ENCODE peak calls at places on chromosomes 13 and 19, in eight cellular contexts. K is tibial nerve, P is left lung, D is psoas muscle, S is H1, Y is endodermal cell, N is kidney, F is uterus. B is an unnamed sample.

GRCh38 chr13:48654511-48654910 is 782 bp downstream of the CYSLTR2 start:
- DNase-seq in K (no peak), P (no peak), D (no peak), S (no peak), Y (no peak), N (no peak), F (no peak), B (no peak)

GRCh38 chr19:55172741-55173140 is 6.3 kb upstream of the DNAAF3 start:
- DNase-seq in K (no peak), P (no peak), D (no peak), S (no peak), Y (peak; percentile 55), N (no peak), F (no peak), B (no peak)

GRCh38 chr19:48501446-48501960 is 10.1 kb downstream of the LMTK3 start:
- DNase-seq in K (no peak), P (peak; percentile 88), D (no peak), S (peak; percentile 49), Y (no peak), N (peak; percentile 94), F (no peak), B (peak; percentile 96)

GRCh38 chr19:52687658-52688057 is 47.2 kb downstream of the ZNF611 start:
- DNase-seq in K (no peak), P (no peak), D (no peak), S (no peak), Y (no peak), N (no peak), F (no peak), B (no peak)

GRCh38 chr19:49591731-49592485 is 926 bp downstream of the PRR12 start:
- DNase-seq in K (no peak), P (peak; percentile 82), D (peak; percentile 40), S (no peak), Y (peak; percentile 86), N (peak; percentile 86), F (peak; percentile 51), B (no peak)

GRCh38 chr19:12946092-12946845 is 607 bp downstream of the RAD23A start:
- DNase-seq in K (no peak), P (peak; percentile 92), D (peak; percentile 79), S (peak; percentile 68), Y (peak; percentile 96), N (peak; percentile 91), F (peak; percentile 52), B (no peak)

GRCh38 chr19:58558623-58559274 is 338 bp upstream of the UBE2M start:
- DNase-seq in K (peak; percentile 99), P (peak; percentile 99), D (peak; percentile 99), S (peak; percentile 97), Y (peak; percentile 100), N (peak; percentile 100), F (peak; percentile 99), B (peak; percentile 96)

GRCh38 chr19:29308977-29309520 is 96.1 kb upstream of the UQCRFS1 start:
- DNase-seq in K (no peak), P (no peak), D (no peak), S (no peak), Y (peak; percentile 79), N (no peak), F (no peak), B (no peak)

GRCh38 chr19:55855160-55855559 is 18.8 kb downstream of the NLRP4 start:
- DNase-seq in K (no peak), P (no peak), D (no peak), S (no peak), Y (no peak), N (no peak), F (no peak), B (no peak)

GRCh38 chr19:47598407-47599349 is 10.3 kb upstream of the BICRA start:
- DNase-seq in K (peak; percentile 64), P (peak; percentile 55), D (peak; percentile 56), S (peak; percentile 86), Y (peak; percentile 91), N (no peak), F (peak; percentile 87), B (no peak)

GRCh38 chr19:4015705-4016402 is 8.3 kb downstream of the PIAS4 start:
- DNase-seq in K (no peak), P (no peak), D (no peak), S (no peak), Y (no peak), N (peak; percentile 80), F (peak; percentile 43), B (no peak)

GRCh38 chr13:63910406-63910957 is 2494.8 kb upstream of the PCDH20 start:
- DNase-seq in K (no peak), P (no peak), D (no peak), S (no peak), Y (peak; percentile 75), N (no peak), F (no peak), B (peak; percentile 27)

GRCh38 chr19:18157465-18158063 is 4.6 kb downstream of the PIK3R2 start:
- DNase-seq in K (no peak), P (no peak), D (peak; percentile 40), S (no peak), Y (peak; percentile 72), N (no peak), F (no peak), B (no peak)

GRCh38 chr19:54137913-54138776 is 583 bp downstream of the CNOT3 start:
- DNase-seq in K (no peak), P (peak; percentile 88), D (no peak), S (no peak), Y (peak; percentile 58), N (peak; percentile 87), F (no peak), B (no peak)

GRCh38 chr13:74230984-74231443 is 96.8 kb upstream of the KLF12 start:
- DNase-seq in K (no peak), P (no peak), D (no peak), S (no peak), Y (no peak), N (no peak), F (no peak), B (no peak)

GRCh38 chr13:106446011-106446410 is 89.5 kb downstream of the EFNB2 start:
- DNase-seq in K (no peak), P (no peak), D (no peak), S (no peak), Y (no peak), N (no peak), F (no peak), B (no peak)

DNA sequence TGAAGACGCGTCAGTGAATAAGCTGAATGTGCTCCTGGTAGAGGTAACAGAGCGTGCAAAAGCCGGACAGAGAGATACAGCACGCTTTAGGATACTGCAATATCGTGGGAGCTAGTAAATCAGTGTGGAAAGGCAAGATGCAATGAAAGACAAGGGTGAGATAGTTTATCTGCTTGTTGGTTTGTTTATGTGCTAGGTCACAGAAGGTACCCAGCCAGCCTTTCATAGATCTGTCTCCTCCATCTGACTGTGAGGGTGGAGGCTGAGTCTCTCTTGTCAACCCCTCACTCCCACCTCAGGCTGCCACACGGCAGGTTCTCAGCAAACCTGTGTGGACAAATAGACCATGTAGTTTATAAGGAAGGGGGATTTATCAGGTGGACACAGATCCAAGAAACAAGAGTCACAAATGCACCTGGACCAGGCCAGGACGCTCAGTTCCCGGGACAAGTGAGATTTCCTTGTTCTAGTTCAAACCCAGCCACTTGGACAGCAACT is 971 bp upstream of the GIPC1 start:
- DNase-seq in K (no peak), P (no peak), D (no peak), S (no peak), Y (peak; percentile 67), N (no peak), F (no peak), B (no peak)
- H3K4me3 ChIP-seq in K (peak overlapping the region; percentile 19), P (no peak overlapping the region), D (peak overlapping the region; percentile 84), S (peak overlapping the region; percentile 46), Y (peak overlapping the region; percentile 65), N (no peak overlapping the region), F (peak overlapping the region; percentile 65), B (no peak overlapping the region)

DNA sequence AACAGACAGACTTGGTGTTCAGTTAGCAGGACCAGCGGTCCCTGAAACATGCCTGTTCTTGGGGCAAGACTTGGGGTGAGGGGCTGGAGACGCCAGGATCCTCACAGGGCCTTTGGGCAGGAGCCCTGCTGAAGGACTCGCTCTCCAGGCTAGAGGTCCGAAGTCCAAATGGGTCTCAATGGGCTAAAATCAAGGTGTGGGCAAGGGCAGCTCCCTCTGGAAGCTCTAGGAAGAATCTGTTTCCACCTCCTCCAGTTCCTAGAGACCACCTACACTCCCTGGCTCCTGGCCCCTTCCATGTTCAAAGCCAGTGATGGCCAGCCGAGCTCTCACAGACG is 111.3 kb downstream of the TUBA3C start:
- DNase-seq in K (no peak), P (no peak), D (no peak), S (no peak), Y (no peak), N (no peak), F (no peak), B (no peak)
- H3K4me1 ChIP-seq in K (no peaks in the 10 kb centered on the region), P (no peaks in the 10 kb centered on the region), D (no peaks in the 10 kb centered on the region), S (no peaks in the 10 kb centered on the region), Y (no peaks in the 10 kb centered on the region), N (no peaks in the 10 kb centered on the region), F (no peaks in the 10 kb centered on the region), B (no peaks in the 10 kb centered on the region)

DNA sequence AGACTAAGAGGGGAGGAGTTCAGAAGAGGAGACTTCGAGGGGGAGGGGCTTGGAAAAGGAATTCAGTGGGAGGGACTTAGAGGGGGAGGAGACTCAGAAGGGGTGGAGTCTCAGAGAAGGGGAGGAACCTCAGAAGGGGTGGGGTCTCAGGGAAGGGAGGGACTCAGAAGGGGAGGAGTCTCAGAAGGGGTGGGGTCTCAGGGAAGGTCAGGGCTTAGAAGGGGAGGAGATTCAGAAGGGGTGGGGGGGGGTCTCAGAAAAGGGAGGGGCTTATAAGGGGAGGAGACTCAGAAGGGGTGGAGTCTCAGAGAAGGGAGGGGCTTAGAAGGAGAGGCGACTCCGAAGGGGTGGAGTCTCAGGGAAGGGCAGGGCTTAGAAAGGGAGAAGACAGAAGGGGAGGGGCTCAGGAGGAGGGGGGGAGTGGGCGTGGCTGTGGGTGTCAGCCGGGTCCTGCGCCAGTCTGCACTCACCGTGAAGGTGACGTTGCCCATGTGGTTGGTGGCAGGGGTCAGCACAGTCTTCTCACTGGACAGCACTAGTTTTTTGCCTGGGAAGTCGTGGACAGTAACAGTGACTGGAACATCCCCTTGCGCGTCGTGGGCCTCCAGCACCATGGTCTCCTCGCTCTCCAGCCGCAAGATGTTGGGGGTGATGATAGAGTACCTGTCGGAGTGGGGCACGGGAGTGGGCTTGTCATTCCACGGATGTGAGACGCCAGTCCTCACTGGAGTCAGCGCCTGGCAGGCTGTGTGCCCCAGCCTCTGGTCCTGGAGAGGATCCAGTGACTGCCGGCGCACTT is 1.5 kb downstream of the C3 start:
- DNase-seq in K (no peak), P (peak; percentile 81), D (peak; percentile 54), S (no peak), Y (peak; percentile 94), N (peak; percentile 73), F (no peak), B (no peak)
- H3K27ac ChIP-seq in K (no peak overlapping the region), P (no peak overlapping the region), D (no peak overlapping the region), S (no peak overlapping the region), Y (no peak overlapping the region), N (no peak overlapping the region), F (no peak overlapping the region), B (no peak overlapping the region)

DNA sequence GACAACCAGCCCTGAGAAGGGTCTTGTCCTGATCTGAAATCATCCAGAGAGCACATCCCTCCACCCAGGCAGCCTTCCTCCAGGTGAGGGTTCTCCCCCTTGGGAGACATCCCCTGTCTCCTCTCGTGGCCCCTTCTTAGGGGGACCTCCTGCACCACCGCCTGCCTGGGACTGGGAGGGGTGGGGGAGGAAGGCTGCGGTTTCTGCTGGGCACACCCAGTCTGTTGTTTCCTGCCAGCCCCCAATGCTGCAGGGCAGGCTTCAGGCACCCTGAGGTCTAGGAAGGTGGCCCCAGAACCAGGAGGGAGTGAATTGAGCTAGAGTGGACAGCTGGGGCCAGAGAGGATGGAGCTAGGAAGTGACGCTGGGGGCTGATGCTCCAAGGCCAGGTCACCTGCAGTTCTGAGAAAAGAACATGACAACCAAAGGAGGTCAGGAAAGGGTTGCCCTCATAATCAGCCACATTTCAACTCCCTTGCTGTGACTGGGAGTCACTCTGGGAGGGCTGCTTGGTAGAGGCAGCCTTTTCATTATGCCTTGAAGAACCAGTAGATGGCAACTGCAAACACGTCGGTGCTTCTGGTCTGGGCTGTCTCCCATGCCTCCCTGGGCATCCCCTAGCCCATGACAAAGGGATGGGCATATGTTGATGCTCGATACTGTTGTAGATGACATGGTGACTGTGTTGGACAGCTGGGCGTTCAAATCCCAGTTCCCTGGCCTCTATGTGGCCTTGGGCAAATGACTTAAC is 1.4 kb downstream of the ARHGEF18 start:
- DNase-seq in K (no peak), P (no peak), D (no peak), S (no peak), Y (no peak), N (peak; percentile 72), F (no peak), B (no peak)
- H3K4me3 ChIP-seq in K (no peak overlapping the region), P (no peak overlapping the region), D (no peak overlapping the region), S (no peak overlapping the region), Y (no peak overlapping the region), N (no peak overlapping the region), F (no peak overlapping the region), B (no peak overlapping the region)